ENCODE peak calls at places on chromosomes 13 and 19, in ten cellular contexts. W is hepatocyte, H is GM23338, K is body of pancreas, M is endodermal cell, S is heart left ventricle, T is ovary, Q is breast epithelium, Y is osteoblast, R is left lung. F is an unnamed sample. For H3K4me1, the result is how much of the 10 kb centered on the place peaks cover.

GRCh38 chr13:77519808-77520207 is 15.7 kb upstream of the SCEL start:
- DNase-seq in W (no peak), H (no peak), K (no peak), M (no peak), S (no peak), T (no peak), Q (no peak), Y (no peak), R (no peak), F (no peak)

GRCh38 chr13:113650275-113650674 is 7.7 kb downstream of the ATP4B start:
- DNase-seq in W (no peak), H (no peak), K (no peak), M (peak), S (no peak), T (no peak), Q (peak), Y (no peak), R (peak), F (peak)

GRCh38 chr19:6032827-6033226 is 54.9 kb upstream of the RANBP3 start:
- DNase-seq in W (no peak), H (no peak), K (no peak), M (peak), S (no peak), T (no peak), Q (no peak), Y (no peak), R (no peak), F (no peak)

GRCh38 chr19:3603121-3603841 is 3.4 kb downstream of the TBXA2R start:
- DNase-seq in W (no peak), H (no peak), K (peak), M (no peak), S (no peak), T (no peak), Q (no peak), Y (no peak), R (no peak), F (no peak)

GRCh38 chr13:39038569-39038898 is 278 bp downstream of the NHLRC3 start:
- DNase-seq in W (no peak), H (no peak), K (no peak), M (no peak), S (no peak), T (no peak), Q (no peak), Y (peak), R (no peak), F (peak)

GRCh38 chr19:39377373-39378362 is 13.2 kb downstream of the PAF1 start:
- DNase-seq in W (no peak), H (no peak), K (no peak), M (no peak), S (no peak), T (no peak), Q (no peak), Y (peak), R (no peak), F (no peak)

GRCh38 chr13:113562085-113562749 is 22.3 kb upstream of the TFDP1 start:
- DNase-seq in W (peak), H (peak), K (peak), M (peak), S (no peak), T (peak), Q (peak), Y (peak), R (peak), F (peak)

GRCh38 chr19:33432408-33433170 is 59.1 kb downstream of the CEBPG start:
- DNase-seq in W (no peak), H (no peak), K (no peak), M (no peak), S (no peak), T (no peak), Q (peak), Y (peak), R (peak), F (no peak)

GRCh38 chr13:73998631-73999030 is 135.6 kb downstream of the KLF12 start:
- DNase-seq in W (no peak), H (no peak), K (no peak), M (no peak), S (no peak), T (no peak), Q (no peak), Y (no peak), R (no peak), F (no peak)

GRCh38 chr19:55441692-55442321 is 1.3 kb downstream of the SHISA7 start:
- DNase-seq in W (no peak), H (peak), K (no peak), M (peak), S (no peak), T (no peak), Q (no peak), Y (peak), R (no peak), F (no peak)

GRCh38 chr19:3494051-3494450 is 6.4 kb downstream of the DOHH start:
- DNase-seq in W (no peak), H (peak), K (no peak), M (peak), S (no peak), T (no peak), Q (no peak), Y (peak), R (no peak), F (no peak)

GRCh38 chr13:68107667-68108066 is 877.5 kb upstream of the PCDH9 start:
- DNase-seq in W (no peak), H (no peak), K (no peak), M (no peak), S (peak), T (no peak), Q (no peak), Y (no peak), R (no peak), F (no peak)

DNA sequence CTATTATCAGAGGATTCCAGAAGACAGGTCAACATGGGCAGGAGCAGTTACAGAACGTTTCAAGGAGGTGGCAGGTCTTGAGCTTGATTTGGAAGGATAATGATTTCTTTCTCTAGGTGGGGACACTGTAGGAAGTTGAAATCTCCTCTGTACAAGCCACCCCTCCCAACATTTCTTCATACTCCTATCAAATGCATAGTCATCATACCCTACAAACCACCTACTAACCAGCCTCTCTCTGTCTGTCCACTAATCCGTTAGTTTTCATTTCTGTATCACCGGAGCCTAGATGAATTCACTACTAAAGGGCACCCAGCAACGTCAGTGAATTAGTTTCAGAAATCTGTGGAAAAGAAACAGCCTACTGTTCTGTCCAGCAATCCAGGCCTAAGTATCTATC is 1.3 kb downstream of the ATP7B start:
- DNase-seq in W (no peak), H (no peak), K (no peak), M (no peak), S (no peak), T (no peak), Q (no peak), Y (no peak), R (no peak), F (no peak)
- H3K27ac ChIP-seq in W (no peak), H (no peak), K (no peak), M (no peak), S (no peak), T (no peak), Q (no peak), Y (no peak), R (no peak), F (no peak)

GRCh38 chr13:46343279-46343949 is 43.6 kb downstream of the RUBCNL start:
- DNase-seq in W (no peak), H (peak), K (no peak), M (peak), S (no peak), T (no peak), Q (no peak), Y (no peak), R (no peak), F (no peak)

GRCh38 chr13:46340631-46341111 is 46.4 kb downstream of the RUBCNL start:
- DNase-seq in W (no peak), H (no peak), K (no peak), M (no peak), S (no peak), T (no peak), Q (no peak), Y (no peak), R (no peak), F (no peak)

GRCh38 chr13:46345400-46345799 is 41.7 kb downstream of the RUBCNL start:
- DNase-seq in W (no peak), H (no peak), K (peak), M (no peak), S (no peak), T (no peak), Q (no peak), Y (no peak), R (no peak), F (no peak)

GRCh38 chr13:46341112-46341711 is 45.8 kb downstream of the RUBCNL start:
- DNase-seq in W (no peak), H (no peak), K (no peak), M (no peak), S (no peak), T (no peak), Q (no peak), Y (peak), R (no peak), F (peak)

GRCh38 chr13:46342538-46342937 is 44.5 kb downstream of the RUBCNL start:
- DNase-seq in W (no peak), H (no peak), K (no peak), M (no peak), S (no peak), T (no peak), Q (no peak), Y (no peak), R (no peak), F (no peak)
- TF ChIP-seq CTCF in W (no peak), H (peak), K (no peak), M (peak), S (no peak), T (no peak), Q (no peak), Y (no peak), R (no peak), F (peak)

DNA sequence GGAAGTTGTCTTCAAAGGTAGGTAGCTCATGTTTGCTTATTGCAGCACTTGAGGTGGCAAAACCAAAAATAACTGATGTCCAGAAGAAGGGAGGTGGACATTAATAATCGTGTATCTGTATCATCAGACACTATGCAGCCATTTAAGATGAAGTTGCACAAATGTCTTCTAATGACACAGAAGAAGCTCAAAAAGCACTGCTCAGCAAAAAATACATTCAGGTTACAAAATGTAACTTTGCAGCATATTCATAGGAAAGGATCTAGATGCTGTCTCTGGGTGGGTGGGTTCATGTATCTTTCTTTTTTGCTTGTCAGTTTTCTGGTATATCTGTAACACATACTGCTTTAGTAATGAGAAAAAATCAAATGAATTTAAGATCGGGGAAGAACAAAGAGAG is 247.8 kb downstream of the DNAJC15 start:
- DNase-seq in W (no peak), H (no peak), K (no peak), M (no peak), S (no peak), T (no peak), Q (no peak), Y (no peak), R (no peak), F (no peak)
- H3K4me1 ChIP-seq in W (under half), H (under half), K (under half), M (under half), S (under half), T (under half), Q (under half), Y (under half), R (under half), F (under half)

GRCh38 chr13:50340566-50341287 is 325.5 kb downstream of the KCNRG start:
- DNase-seq in W (no peak), H (peak), K (no peak), M (no peak), S (no peak), T (no peak), Q (no peak), Y (no peak), R (no peak), F (no peak)

GRCh38 chr13:50340146-50340545 is 324.9 kb downstream of the KCNRG start:
- DNase-seq in W (no peak), H (no peak), K (no peak), M (no peak), S (no peak), T (no peak), Q (no peak), Y (no peak), R (no peak), F (no peak)

GRCh38 chr13:50334092-50334778 is 319.0 kb downstream of the KCNRG start:
- DNase-seq in W (peak), H (no peak), K (no peak), M (no peak), S (peak), T (no peak), Q (no peak), Y (no peak), R (peak), F (no peak)

GRCh38 chr13:50339291-50339690 is 324.0 kb downstream of the KCNRG start:
- DNase-seq in W (no peak), H (no peak), K (no peak), M (no peak), S (no peak), T (no peak), Q (no peak), Y (no peak), R (no peak), F (no peak)

DNA sequence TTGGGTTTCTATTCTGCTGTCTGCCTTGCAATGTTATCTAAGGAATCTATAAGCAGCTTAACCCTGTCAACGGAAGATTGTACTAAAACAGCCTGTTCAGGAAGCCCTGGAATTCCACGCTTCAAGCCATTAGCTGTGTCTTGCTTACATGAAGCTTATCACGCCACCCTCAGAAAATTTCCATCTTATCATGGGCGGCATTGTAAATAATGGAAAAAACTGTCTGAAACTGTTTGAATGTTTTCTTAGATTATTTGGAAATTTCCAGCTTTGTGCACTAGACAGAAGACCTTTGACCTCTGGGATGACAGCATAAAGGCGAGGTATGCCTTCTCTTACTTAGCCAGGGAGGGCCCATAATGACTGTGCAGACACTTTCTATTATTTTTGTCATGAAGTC is 319.7 kb downstream of the KCNRG start:
- DNase-seq in W (peak), H (no peak), K (no peak), M (no peak), S (no peak), T (no peak), Q (no peak), Y (peak), R (no peak), F (no peak)
- H3K27ac ChIP-seq in W (peak), H (no peak), K (no peak), M (no peak), S (no peak), T (no peak), Q (no peak), Y (no peak), R (peak), F (no peak)

DNA sequence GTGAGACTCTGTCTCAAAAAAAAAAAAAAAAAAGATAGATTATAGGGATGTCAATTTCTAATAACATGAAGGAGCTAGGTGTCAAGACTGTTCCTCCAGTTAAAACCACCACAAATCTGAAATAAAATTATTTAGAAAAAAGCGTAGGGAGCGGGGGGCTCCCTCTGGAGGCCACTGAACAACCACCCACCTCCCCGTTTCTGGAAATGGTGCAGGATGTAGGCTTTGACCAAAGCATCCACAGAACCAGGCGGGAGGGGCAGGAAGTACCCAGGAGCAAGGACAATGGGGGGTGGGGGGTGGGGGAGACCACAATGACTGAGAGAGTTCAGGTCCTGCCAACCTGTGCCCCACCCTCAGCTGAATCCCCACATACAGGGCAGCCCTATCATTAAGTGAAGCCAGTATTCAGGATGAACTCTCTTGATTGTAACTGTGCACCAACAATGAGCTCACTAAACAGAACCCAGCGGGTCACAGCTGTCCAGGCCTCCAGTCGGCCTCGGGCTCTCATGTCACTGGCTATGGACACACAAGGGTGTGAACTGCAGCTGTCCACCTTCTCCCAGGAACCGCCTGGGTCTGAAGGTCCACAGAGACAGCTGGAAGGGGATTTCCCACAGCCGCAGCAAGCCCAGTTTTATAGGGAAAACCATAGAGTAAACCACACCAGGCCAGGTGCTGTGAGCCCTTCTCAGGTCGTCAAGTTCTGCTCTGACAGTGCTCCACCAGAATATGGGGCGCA is 6.6 kb downstream of the ZSCAN18 start:
- DNase-seq in W (no peak), H (peak), K (no peak), M (no peak), S (no peak), T (no peak), Q (no peak), Y (peak), R (no peak), F (no peak)
- TF ChIP-seq CTCF in W (no peak), H (peak), K (no peak), M (peak), S (no peak), T (no peak), Q (no peak), Y (no peak), R (no peak), F (no peak)

GRCh38 chr19:49502866-49503581 is 6.8 kb downstream of the RPS11 start:
- DNase-seq in W (peak), H (peak), K (no peak), M (no peak), S (no peak), T (peak), Q (no peak), Y (peak), R (no peak), F (no peak)
- H3K4me1 ChIP-seq in W (under half), H (under half), K (under half), M (under half), S (under half), T (under half), Q (under half), Y (under half), R (under half), F (under half)

GRCh38 chr19:47486900-47487299 is 2.9 kb upstream of the KPTN start:
- DNase-seq in W (no peak), H (no peak), K (no peak), M (no peak), S (peak), T (no peak), Q (no peak), Y (no peak), R (no peak), F (no peak)
- H3K27ac ChIP-seq in W (no peak), H (no peak), K (no peak), M (no peak), S (no peak), T (no peak), Q (no peak), Y (no peak), R (no peak), F (no peak)

GRCh38 chr19:13718733-13719132 is 45.6 kb upstream of the MRI1 start:
- DNase-seq in W (peak), H (peak), K (no peak), M (peak), S (no peak), T (no peak), Q (no peak), Y (peak), R (no peak), F (peak)
- TF ChIP-seq CTCF in W (peak), H (peak), K (no peak), M (peak), S (no peak), T (no peak), Q (no peak), Y (peak), R (no peak), F (peak)

GRCh38 chr19:46972301-46972700 is 47.3 kb upstream of the NPAS1 start:
- DNase-seq in W (no peak), H (no peak), K (no peak), M (no peak), S (no peak), T (no peak), Q (no peak), Y (no peak), R (no peak), F (no peak)
- H3K4me1 ChIP-seq in W (under half), H (under half), K (under half), M (under half), S (under half), T (under half), Q (under half), Y (half or more), R (under half), F (under half)

GRCh38 chr19:48571378-48572162 is 19.6 kb downstream of the SULT2B1 start:
- DNase-seq in W (no peak), H (no peak), K (no peak), M (no peak), S (no peak), T (no peak), Q (peak), Y (no peak), R (peak), F (no peak)
- H3K27ac ChIP-seq in W (no peak), H (no peak), K (no peak), M (no peak), S (no peak), T (no peak), Q (peak), Y (no peak), R (no peak), F (no peak)

F was measured in foreskin keratinocyte.